ENCODE peak calls at places on chromosomes 13 and 19, in nine cellular contexts. P, G, C, R, W, X, B, I and H are unnamed samples. For H3K4me1, the result is how much of the 10 kb centered on the place peaks cover.

GRCh38 chr13:85816413-85816812 is 17.2 kb upstream of the SLITRK6 start:
- DNase-seq in W (peak), G (no peak), B (no peak), C (no peak), I (no peak), X (no peak), P (no peak), R (no peak), H (no peak)

GRCh38 chr13:98470920-98471319 is 106.0 kb downstream of the STK24 start:
- DNase-seq in I (no peak), X (no peak), W (no peak), B (no peak), P (no peak), R (no peak), G (no peak), C (no peak), H (no peak)

GRCh38 chr13:101291216-101291615 is 125.1 kb downstream of the NALCN start:
- DNase-seq in B (no peak), W (no peak), R (no peak), C (no peak), I (peak), P (no peak), G (no peak), X (no peak), H (no peak)

GRCh38 chr13:32048816-32049215 is 17.2 kb downstream of the FRY start:
- DNase-seq in G (no peak), R (no peak), P (no peak), C (no peak), I (no peak), W (no peak), X (no peak), B (no peak), H (no peak)

GRCh38 chr13:41398494-41399190 is 58.7 kb upstream of the RGCC start:
- DNase-seq in W (peak), R (no peak), X (no peak), B (no peak), C (no peak), G (no peak), I (no peak), P (no peak), H (no peak)

GRCh38 chr19:31770220-31770619 is 421.0 kb upstream of the TSHZ3 start:
- DNase-seq in R (no peak), I (no peak), C (no peak), G (no peak), P (no peak), B (no peak), W (no peak), X (no peak), H (no peak)

GRCh38 chr19:19552811-19553210 is 14.7 kb downstream of the CILP2 start:
- DNase-seq in R (no peak), B (no peak), C (no peak), W (no peak), I (no peak), X (no peak), P (no peak), G (no peak), H (peak)

GRCh38 chr19:33514885-33515485 is 6.6 kb downstream of the PEPD start:
- DNase-seq in P (peak), B (peak), C (peak), G (no peak), R (peak), I (peak), W (no peak), X (peak), H (no peak)

GRCh38 chr13:100363874-100364273 is 224.7 kb downstream of the GGACT start:
- DNase-seq in G (no peak), B (no peak), W (no peak), P (no peak), C (no peak), I (peak), R (no peak), X (no peak), H (no peak)

GRCh38 chr19:11420429-11420893 is 1.3 kb upstream of the RGL3 start:
- DNase-seq in G (no peak), R (peak), X (peak), P (peak), I (no peak), W (no peak), C (peak), B (peak), H (no peak)

GRCh38 chr19:33159893-33160292 is 28.0 kb downstream of the WDR88 start:
- DNase-seq in G (no peak), R (no peak), P (no peak), C (no peak), B (no peak), I (no peak), W (no peak), X (no peak), H (no peak)

GRCh38 chr13:114042066-114042815 is 68.4 kb upstream of the C13orf46 start:
- DNase-seq in G (no peak), X (no peak), I (no peak), C (no peak), W (no peak), P (no peak), B (no peak), R (no peak), H (no peak)

GRCh38 chr19:42323852-42324654 is 1.4 kb upstream of the MEGF8 start:
- DNase-seq in R (no peak), C (peak), X (no peak), B (peak), P (no peak), G (peak), W (peak), I (no peak), H (no peak)

GRCh38 chr19:14440049-14440448 is 6.9 kb downstream of the PKN1 start:
- DNase-seq in W (no peak), B (peak), P (peak), C (peak), I (no peak), G (peak), X (peak), R (peak), H (no peak)

GRCh38 chr19:38932425-38933179 is 1.9 kb downstream of the MRPS12 start:
- DNase-seq in G (peak), P (no peak), R (no peak), B (no peak), X (no peak), I (peak), W (peak), C (peak), H (no peak)

GRCh38 chr13:20332361-20333096 is 100.4 kb upstream of the GJB6 start:
- DNase-seq in W (peak), C (no peak), R (no peak), I (no peak), P (no peak), B (no peak), X (peak), G (no peak), H (no peak)

GRCh38 chr19:49672131-49672919 is 4.7 kb upstream of the PRMT1 start:
- DNase-seq in P (peak), R (peak), B (peak), I (peak), W (peak), X (peak), C (peak), G (peak), H (peak)

GRCh38 chr13:104099750-104100149 is 1033.5 kb upstream of the SLC10A2 start:
- DNase-seq in C (no peak), R (no peak), B (no peak), X (no peak), P (no peak), W (no peak), G (no peak), I (no peak), H (no peak)

GRCh38 chr13:66405908-66406802 is 824.0 kb downstream of the PCDH9 start:
- DNase-seq in C (no peak), X (no peak), P (no peak), I (peak), R (no peak), B (no peak), G (no peak), W (no peak), H (no peak)

GRCh38 chr19:46693760-46694159 is 23.2 kb downstream of the PRKD2 start:
- DNase-seq in C (no peak), I (no peak), X (no peak), G (no peak), P (no peak), R (no peak), B (no peak), W (no peak), H (no peak)

DNA sequence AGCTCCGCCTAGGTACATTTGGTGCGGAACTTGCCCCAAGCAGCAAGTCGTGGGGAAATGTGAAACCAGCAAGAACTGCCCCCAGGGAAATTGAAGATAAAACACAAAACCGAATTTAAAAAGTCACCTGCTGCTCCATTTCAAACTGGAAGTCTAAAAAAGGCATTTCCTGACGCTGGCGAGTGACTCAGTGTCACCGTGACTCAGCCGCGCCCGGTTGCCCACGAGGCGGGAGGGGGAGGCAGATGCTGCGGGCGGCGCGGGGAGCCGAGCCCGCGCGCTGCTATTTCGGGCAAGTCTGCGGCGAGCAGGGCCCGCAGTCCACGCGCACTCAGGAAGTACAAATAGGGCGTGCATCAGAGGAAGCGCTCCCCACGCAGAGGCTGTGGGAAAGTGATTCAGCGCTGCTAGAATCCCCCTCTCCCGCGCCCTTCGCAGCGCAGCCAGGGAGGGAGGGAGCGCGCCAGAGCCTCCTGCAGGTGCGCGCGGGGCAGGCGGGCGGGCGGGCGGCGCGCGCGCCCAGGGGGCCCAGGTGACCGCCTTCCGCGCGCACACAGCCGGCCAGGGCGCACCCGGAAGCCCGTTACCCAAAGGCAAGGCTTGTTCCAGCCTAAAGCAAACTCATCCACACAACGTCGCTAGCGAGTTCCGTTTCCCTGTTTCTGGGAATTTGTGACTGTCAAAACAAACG is 168.8 kb downstream of the COL4A1 start:
- DNase-seq in R (peak), X (peak), I (peak), C (peak), B (peak), G (no peak), P (peak), W (peak), H (peak)
- TF ChIP-seq CTCF in R (peak), X (no peak), I (no peak), C (no peak), B (no peak), G (no peak), P (no peak), W (no peak), H (no peak)

GRCh38 chr19:16257509-16258002 is 59.8 kb downstream of the AP1M1 start:
- DNase-seq in X (no peak), W (no peak), C (no peak), R (no peak), G (no peak), B (no peak), P (no peak), I (no peak), H (no peak)
- H3K4me1 ChIP-seq in X (under half), W (under half), C (under half), R (under half), G (under half), B (under half), P (under half), I (under half), H (under half)

GRCh38 chr13:27966641-27967202 is 2.4 kb downstream of the CDX2 start:
- DNase-seq in G (no peak), C (no peak), R (no peak), I (no peak), X (no peak), W (no peak), P (peak), B (no peak), H (peak)
- H3K4me3 ChIP-seq in G (peak), C (no peak), R (no peak), I (no peak), X (no peak), W (no peak), P (peak), B (no peak), H (peak)

DNA sequence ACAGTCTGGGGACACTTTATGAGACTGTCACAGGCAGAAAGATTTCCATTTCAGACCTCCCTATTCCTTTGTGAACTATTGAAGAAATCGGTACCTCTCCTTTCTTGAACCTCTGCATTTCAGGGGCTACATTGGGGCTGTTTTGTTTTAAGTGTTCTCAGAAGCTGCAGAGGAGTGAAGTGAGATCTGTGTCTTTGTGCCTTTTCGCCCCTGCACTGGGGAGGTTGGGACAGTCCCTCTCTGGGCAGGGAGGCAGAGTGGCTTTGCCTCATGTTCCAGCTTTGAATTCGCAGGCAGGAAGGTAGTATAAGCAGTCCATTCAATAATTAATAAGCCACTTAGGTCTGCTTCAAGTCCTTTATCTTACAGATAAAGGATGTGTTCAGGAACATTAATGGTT is 9.5 kb upstream of the AMER2 start:
- DNase-seq in B (no peak), G (no peak), P (no peak), R (no peak), C (no peak), I (no peak), W (no peak), X (no peak), H (no peak)
- TF ChIP-seq CTCF in B (no peak), G (no peak), P (no peak), R (no peak), C (no peak), I (no peak), W (no peak), X (no peak), H (no peak)